ENCODE peak calls at places on chromosomes 13 and 19, in five cellular contexts. O, V, F, U and W are unnamed samples.

GRCh38 chr13:108154421-108154858 is 60.9 kb downstream of the LIG4 start:
- DNase-seq in O (no peak), F (no peak), V (no peak), U (no peak), W (no peak)

GRCh38 chr19:2425622-2426581 is 1.5 kb downstream of the TIMM13 start:
- DNase-seq in O (no peak), U (no peak), V (no peak), F (no peak), W (no peak)

GRCh38 chr19:7506385-7507328 is 9.2 kb upstream of the ZNF358 start:
- DNase-seq in U (no peak), V (peak), F (peak), O (peak), W (peak)

GRCh38 chr13:101556676-101557121 is 104.2 kb downstream of the ITGBL1 start:
- DNase-seq in F (no peak), U (no peak), O (no peak), V (peak), W (no peak)

GRCh38 chr13:50128406-50129048 is 113.3 kb downstream of the KCNRG start:
- DNase-seq in V (no peak), U (no peak), F (no peak), O (no peak), W (no peak)

GRCh38 chr13:97944396-97945029 is 9.0 kb upstream of the IPO5 start:
- DNase-seq in U (no peak), F (no peak), V (peak), O (no peak), W (peak)

GRCh38 chr13:30792257-30793000 is 57.1 kb downstream of the ALOX5AP start:
- DNase-seq in V (peak), O (peak), U (peak), F (peak), W (peak)

GRCh38 chr13:54965881-54966280 is 1937.3 kb downstream of the OLFM4 start:
- DNase-seq in U (no peak), O (no peak), F (no peak), V (no peak), W (no peak)

GRCh38 chr13:65710514-65710913 is 1519.6 kb downstream of the PCDH9 start:
- DNase-seq in F (no peak), O (no peak), V (no peak), U (no peak), W (no peak)

GRCh38 chr19:50266896-50267295 is 62.3 kb downstream of the KCNC3 start:
- DNase-seq in U (no peak), V (no peak), F (no peak), O (peak), W (no peak)

GRCh38 chr19:4277051-4277700 is 1.9 kb upstream of the SHD start:
- DNase-seq in U (no peak), F (no peak), O (no peak), V (no peak), W (no peak)

GRCh38 chr19:12766051-12766521 is 9.3 kb downstream of the HOOK2 start:
- DNase-seq in F (peak), O (peak), V (peak), U (peak), W (peak)

GRCh38 chr19:18232540-18233223 is 6.4 kb upstream of the PDE4C start:
- DNase-seq in O (no peak), F (no peak), V (no peak), U (no peak), W (no peak)

GRCh38 chr13:105817011-105817410 is 718.5 kb downstream of the EFNB2 start:
- DNase-seq in U (no peak), O (no peak), F (no peak), V (no peak), W (no peak)

GRCh38 chr13:99646866-99647592 is 145.8 kb downstream of the TM9SF2 start:
- DNase-seq in V (no peak), O (no peak), F (no peak), U (no peak), W (no peak)

GRCh38 chr13:89034015-89034414 is 1362.8 kb downstream of the SLITRK5 start:
- DNase-seq in V (no peak), U (no peak), F (no peak), O (no peak), W (no peak)

GRCh38 chr13:32309812-32310706 is 5.1 kb downstream of the ZAR1L start:
- DNase-seq in O (no peak), V (peak), U (no peak), F (no peak), W (peak)

GRCh38 chr19:3783660-3784584 is 2.3 kb downstream of the MATK start:
- DNase-seq in F (no peak), V (no peak), O (no peak), U (no peak), W (no peak)

GRCh38 chr13:64186503-64186902 is 2770.9 kb upstream of the PCDH20 start:
- DNase-seq in U (no peak), V (peak), O (no peak), F (no peak), W (no peak)

GRCh38 chr19:42032428-42032827 is 37.6 kb downstream of the GRIK5 start:
- DNase-seq in V (no peak), O (no peak), F (peak), U (no peak), W (no peak)

GRCh38 chr13:51781246-51782022 is 22.5 kb downstream of the DHRS12 start:
- DNase-seq in O (peak), F (no peak), V (peak), U (no peak), W (no peak)